ENCODE peak calls at places on chromosomes 6 and 20, in ten cellular contexts. Y is AG04450, X is breast epithelium, B is cardiac muscle cell, K is B cell, S is endothelial cell, J is HFF-Myc, I is fibroblast of lung, N is IMR-90, Z is right lobe of liver. O is an unnamed sample.

GRCh38 chr6:56361812-56362211 is 114.4 kb upstream of the COL21A1 start:
- DNase-seq in K (no peak), Z (peak; percentile 48), Y (no peak), X (no peak), I (no peak), S (no peak), J (no peak), N (no peak), B (no peak), O (no peak)

GRCh38 chr6:7496266-7496875 is 45.1 kb upstream of the DSP start:
- DNase-seq in I (no peak), S (no peak), K (no peak), X (no peak), B (no peak), Y (no peak), N (peak; percentile 12), J (no peak), Z (no peak), O (no peak)

GRCh38 chr6:156538875-156539660 is 238.1 kb upstream of the ARID1B start:
- DNase-seq in X (no peak), B (peak; percentile 23), Z (no peak), N (no peak), S (no peak), Y (no peak), I (no peak), J (no peak), K (no peak), O (no peak)

GRCh38 chr20:22998476-22998875 is 36.6 kb upstream of the SSTR4 start:
- DNase-seq in Y (no peak), B (no peak), X (no peak), Z (no peak), I (no peak), K (no peak), N (no peak), S (no peak), J (no peak), O (no peak)

GRCh38 chr20:341682-342081 is 5.2 kb upstream of the NRSN2 start:
- DNase-seq in X (no peak), N (peak; percentile 89), J (peak; percentile 87), S (no peak), K (no peak), Y (no peak), B (peak; percentile 76), Z (no peak), I (peak; percentile 88), O (no peak)

GRCh38 chr6:49423817-49424216 is 39.2 kb downstream of the MMUT start:
- DNase-seq in K (no peak), S (no peak), X (no peak), N (no peak), Z (no peak), B (peak; percentile 53), Y (no peak), I (peak; percentile 24), J (no peak), O (no peak)

GRCh38 chr6:44237813-44238433 is 9.0 kb upstream of the HSP90AB1 start:
- DNase-seq in B (peak; percentile 73), S (peak; percentile 89), Z (peak; percentile 88), N (peak; percentile 56), I (peak; percentile 62), X (peak; percentile 75), J (no peak), K (peak; percentile 77), Y (no peak), O (peak; percentile 77)

GRCh38 chr6:165439928-165440554 is 130.6 kb upstream of the C6orf118 start:
- DNase-seq in S (no peak), J (no peak), Y (peak; percentile 1), I (peak; percentile 75), K (no peak), B (peak; percentile 84), Z (no peak), N (peak; percentile 73), X (no peak), O (no peak)

GRCh38 chr6:82861121-82861520 is 204.5 kb downstream of the UBE3D start:
- DNase-seq in B (no peak), I (no peak), J (no peak), S (no peak), N (no peak), X (no peak), K (no peak), Z (no peak), Y (no peak), O (no peak)

GRCh38 chr20:25046736-25047666 is 10.9 kb downstream of the ACSS1 start:
- DNase-seq in I (no peak), B (no peak), Y (no peak), N (no peak), Z (peak; percentile 55), J (no peak), K (no peak), X (no peak), S (no peak), O (no peak)

GRCh38 chr6:110329729-110330436 is 28.3 kb downstream of the METTL24 start:
- DNase-seq in S (no peak), K (no peak), J (no peak), Z (no peak), B (peak; percentile 43), N (peak; percentile 31), I (no peak), X (no peak), Y (no peak), O (no peak)

GRCh38 chr20:45372646-45373352 is 5.3 kb downstream of the TP53TG5 start:
- DNase-seq in Z (no peak), J (no peak), B (peak; percentile 27), N (no peak), I (no peak), X (no peak), Y (no peak), K (peak; percentile 24), S (no peak), O (no peak)

GRCh38 chr6:135280375-135281136 is 99.4 kb downstream of the MYB start:
- DNase-seq in N (peak; percentile 70), Z (no peak), Y (peak; percentile 32), B (peak; percentile 82), K (no peak), X (no peak), I (peak; percentile 76), J (peak; percentile 22), S (no peak), O (no peak)

GRCh38 chr20:44527716-44528199 is 5.9 kb upstream of the SERINC3 start:
- DNase-seq in B (no peak), Y (no peak), I (no peak), Z (no peak), X (no peak), N (no peak), S (no peak), K (no peak), J (no peak), O (no peak)

GRCh38 chr6:116385462-116385807 is 14.7 kb downstream of the DSE start:
- DNase-seq in S (no peak), X (no peak), K (no peak), Y (no peak), Z (no peak), B (peak; percentile 56), N (peak; percentile 82), I (no peak), J (no peak), O (no peak)

GRCh38 chr6:134474980-134475379 is 157.1 kb upstream of the SGK1 start:
- DNase-seq in J (no peak), I (no peak), B (no peak), X (no peak), Y (no peak), S (no peak), N (no peak), K (no peak), Z (no peak), O (no peak)

GRCh38 chr6:99219788-99220187 is 129.7 kb downstream of the FAXC start:
- DNase-seq in S (peak; percentile 56), X (no peak), I (no peak), Y (no peak), Z (no peak), N (no peak), K (no peak), J (no peak), B (no peak), O (no peak)

GRCh38 chr6:46287043-46287442 is 116.3 kb upstream of the ENPP5 start:
- DNase-seq in S (no peak), X (no peak), Y (no peak), N (no peak), B (no peak), J (no peak), Z (no peak), K (no peak), I (no peak), O (no peak)

DNA sequence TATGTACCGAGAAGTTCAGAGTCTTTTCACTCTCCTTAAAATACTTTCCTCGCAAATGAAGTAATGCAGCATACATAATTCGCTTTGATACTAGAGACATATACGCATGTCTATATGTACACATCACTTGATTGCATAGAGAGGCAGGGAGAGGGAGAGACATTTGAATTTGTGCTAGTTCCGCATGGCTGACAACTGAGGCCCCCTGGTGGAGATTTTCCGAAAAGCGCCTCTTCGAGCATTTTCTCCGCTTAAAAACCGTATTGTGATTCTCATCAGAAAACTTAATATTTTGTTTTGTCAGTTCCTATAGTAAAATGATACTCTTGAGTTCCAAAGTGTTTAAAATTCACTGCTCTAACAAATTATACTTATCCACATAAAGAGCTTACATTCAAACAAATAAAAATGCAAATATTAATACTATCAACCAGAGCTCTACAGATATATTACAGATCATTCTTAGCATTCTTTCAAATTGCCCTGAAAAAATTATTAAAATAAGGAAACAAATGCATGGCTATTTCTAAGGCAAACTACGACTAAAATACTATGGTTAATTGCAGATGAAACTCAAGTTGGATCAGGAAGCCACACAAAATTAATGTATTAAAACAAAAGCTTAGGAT is 636 bp downstream of the MYLK4 start:
- DNase-seq in B (peak; percentile 79), N (peak; percentile 60), I (peak; percentile 72), Z (no peak), J (no peak), K (peak; percentile 74), Y (no peak), S (peak; percentile 67), X (no peak), O (peak; percentile 50)
- TF ChIP-seq CTCF in B (peak; percentile 85), N (peak; percentile 79), I (peak; percentile 86), Z (peak; percentile 89), J (peak; percentile 81), K (peak; percentile 93), Y (peak; percentile 87), S (peak; percentile 96), X (peak; percentile 61), O (no peak)

GRCh38 chr6:148075352-148075751 is 267.3 kb upstream of the SASH1 start:
- DNase-seq in X (no peak), K (no peak), B (no peak), I (no peak), Y (no peak), J (no peak), Z (no peak), N (no peak), S (no peak), O (no peak)
- TF ChIP-seq CTCF in X (no peak), K (no peak), B (no peak), I (no peak), Y (no peak), J (no peak), Z (no peak), N (no peak), S (no peak), O (no peak)

GRCh38 chr6:68895929-68896328 is 260.8 kb downstream of the ADGRB3 start:
- DNase-seq in S (no peak), Y (no peak), Z (no peak), K (no peak), B (no peak), X (no peak), I (no peak), N (no peak), J (no peak), O (no peak)
- TF ChIP-seq CTCF in S (no peak), Y (no peak), Z (no peak), K (no peak), B (no peak), X (no peak), I (no peak), N (no peak), J (no peak), O (no peak)

GRCh38 chr6:2713473-2714358 is 37.0 kb downstream of the MYLK4 start:
- DNase-seq in B (peak; percentile 86), Y (peak; percentile 3), N (no peak), K (no peak), J (peak; percentile 7), X (no peak), I (no peak), S (no peak), Z (no peak), O (no peak)
- TF ChIP-seq CTCF in B (peak; percentile 18), Y (peak; percentile 18), N (peak; percentile 9), K (no peak), J (no peak), X (no peak), I (peak; percentile 9), S (no peak), Z (no peak), O (no peak)